ENCODE peak calls at places on chromosomes 6 and 20, in nine cellular contexts. One of them, this sample, is unnamed.

GRCh38 chr6:27890351-27891299 is 21.6 kb downstream of the OR2B2 start:
- DNase-seq in aorta: peak; percentile 73
- DNase-seq in esophagus squamous epithelium: no peak
- DNase-seq in DND-41: peak; percentile 92
- DNase-seq in spleen: peak; percentile 94
- DNase-seq in iPS DF 6.9: no peak
- DNase-seq in CD8-positive, alpha-beta memory T cell: peak; percentile 82
- DNase-seq in ascending aorta: no peak
- DNase-seq in mucosa of descending colon: peak; percentile 79
- DNase-seq in this sample: peak; percentile 89

GRCh38 chr6:37519461-37519860 is 19.8 kb upstream of the CCDC167 start:
- DNase-seq in iPS DF 6.9: no peak
- DNase-seq in CD8-positive, alpha-beta memory T cell: no peak
- DNase-seq in aorta: no peak
- DNase-seq in ascending aorta: no peak
- DNase-seq in DND-41: no peak
- DNase-seq in mucosa of descending colon: no peak
- DNase-seq in esophagus squamous epithelium: no peak
- DNase-seq in spleen: no peak
- DNase-seq in this sample: no peak

GRCh38 chr6:148295261-148295887 is 47.3 kb upstream of the SASH1 start:
- DNase-seq in esophagus squamous epithelium: no peak
- DNase-seq in spleen: no peak
- DNase-seq in mucosa of descending colon: no peak
- DNase-seq in CD8-positive, alpha-beta memory T cell: no peak
- DNase-seq in aorta: no peak
- DNase-seq in ascending aorta: no peak
- DNase-seq in iPS DF 6.9: no peak
- DNase-seq in DND-41: no peak
- DNase-seq in this sample: no peak

GRCh38 chr20:19406371-19406770 is 193.9 kb downstream of the SLC24A3 start:
- DNase-seq in ascending aorta: no peak
- DNase-seq in CD8-positive, alpha-beta memory T cell: no peak
- DNase-seq in iPS DF 6.9: no peak
- DNase-seq in aorta: no peak
- DNase-seq in esophagus squamous epithelium: no peak
- DNase-seq in DND-41: no peak
- DNase-seq in spleen: no peak
- DNase-seq in mucosa of descending colon: no peak
- DNase-seq in this sample: no peak

GRCh38 chr6:164690702-164691500 is 618.5 kb downstream of the C6orf118 start:
- DNase-seq in ascending aorta: no peak
- DNase-seq in iPS DF 6.9: no peak
- DNase-seq in DND-41: no peak
- DNase-seq in CD8-positive, alpha-beta memory T cell: no peak
- DNase-seq in aorta: no peak
- DNase-seq in esophagus squamous epithelium: no peak
- DNase-seq in mucosa of descending colon: no peak
- DNase-seq in spleen: no peak
- DNase-seq in this sample: no peak

GRCh38 chr6:130524552-130524951 is 158.7 kb downstream of the TMEM200A start:
- DNase-seq in iPS DF 6.9: no peak
- DNase-seq in CD8-positive, alpha-beta memory T cell: no peak
- DNase-seq in aorta: no peak
- DNase-seq in esophagus squamous epithelium: no peak
- DNase-seq in DND-41: peak; percentile 76
- DNase-seq in spleen: no peak
- DNase-seq in ascending aorta: no peak
- DNase-seq in mucosa of descending colon: no peak
- DNase-seq in this sample: no peak

GRCh38 chr6:79463721-79464120 is 73.5 kb downstream of the LCA5 start:
- DNase-seq in spleen: no peak
- DNase-seq in CD8-positive, alpha-beta memory T cell: no peak
- DNase-seq in mucosa of descending colon: no peak
- DNase-seq in ascending aorta: no peak
- DNase-seq in aorta: no peak
- DNase-seq in esophagus squamous epithelium: no peak
- DNase-seq in DND-41: no peak
- DNase-seq in iPS DF 6.9: peak; percentile 9
- DNase-seq in this sample: peak; percentile 90

GRCh38 chr6:155587817-155588216 is 132.2 kb upstream of the NOX3 start:
- DNase-seq in aorta: no peak
- DNase-seq in iPS DF 6.9: no peak
- DNase-seq in DND-41: no peak
- DNase-seq in esophagus squamous epithelium: no peak
- DNase-seq in CD8-positive, alpha-beta memory T cell: no peak
- DNase-seq in spleen: no peak
- DNase-seq in mucosa of descending colon: no peak
- DNase-seq in ascending aorta: no peak
- DNase-seq in this sample: no peak

GRCh38 chr6:42978487-42978792 is 541 bp downstream of the PEX6 start:
- DNase-seq in DND-41: peak; percentile 20
- DNase-seq in mucosa of descending colon: peak; percentile 69
- DNase-seq in spleen: peak; percentile 90
- DNase-seq in aorta: peak; percentile 58
- DNase-seq in iPS DF 6.9: no peak
- DNase-seq in esophagus squamous epithelium: no peak
- DNase-seq in CD8-positive, alpha-beta memory T cell: peak; percentile 24
- DNase-seq in ascending aorta: no peak
- DNase-seq in this sample: no peak

GRCh38 chr6:10184408-10185187 is 230.3 kb downstream of the TFAP2A start:
- DNase-seq in mucosa of descending colon: no peak
- DNase-seq in CD8-positive, alpha-beta memory T cell: no peak
- DNase-seq in iPS DF 6.9: no peak
- DNase-seq in ascending aorta: no peak
- DNase-seq in spleen: no peak
- DNase-seq in aorta: no peak
- DNase-seq in DND-41: no peak
- DNase-seq in esophagus squamous epithelium: no peak
- DNase-seq in this sample: no peak

GRCh38 chr6:33990061-33990541 is 155.8 kb downstream of the GRM4 start:
- DNase-seq in esophagus squamous epithelium: no peak
- DNase-seq in aorta: no peak
- DNase-seq in mucosa of descending colon: peak; percentile 24
- DNase-seq in DND-41: no peak
- DNase-seq in CD8-positive, alpha-beta memory T cell: no peak
- DNase-seq in ascending aorta: no peak
- DNase-seq in spleen: peak; percentile 64
- DNase-seq in iPS DF 6.9: no peak
- DNase-seq in this sample: no peak

GRCh38 chr6:34068462-34069044 is 77.3 kb downstream of the GRM4 start:
- DNase-seq in iPS DF 6.9: no peak
- DNase-seq in DND-41: no peak
- DNase-seq in ascending aorta: no peak
- DNase-seq in CD8-positive, alpha-beta memory T cell: no peak
- DNase-seq in aorta: no peak
- DNase-seq in mucosa of descending colon: no peak
- DNase-seq in esophagus squamous epithelium: no peak
- DNase-seq in spleen: no peak
- DNase-seq in this sample: no peak

GRCh38 chr6:26157150-26157837 is 70.1 kb downstream of the HFE start:
- DNase-seq in CD8-positive, alpha-beta memory T cell: peak; percentile 73
- DNase-seq in ascending aorta: no peak
- DNase-seq in spleen: peak; percentile 91
- DNase-seq in iPS DF 6.9: no peak
- DNase-seq in mucosa of descending colon: peak; percentile 82
- DNase-seq in esophagus squamous epithelium: no peak
- DNase-seq in aorta: peak; percentile 87
- DNase-seq in DND-41: peak; percentile 85
- DNase-seq in this sample: peak; percentile 80

GRCh38 chr20:13875265-13875811 is 90.5 kb downstream of the NDUFAF5 start:
- DNase-seq in ascending aorta: no peak
- DNase-seq in spleen: no peak
- DNase-seq in mucosa of descending colon: no peak
- DNase-seq in CD8-positive, alpha-beta memory T cell: no peak
- DNase-seq in DND-41: no peak
- DNase-seq in aorta: no peak
- DNase-seq in iPS DF 6.9: no peak
- DNase-seq in esophagus squamous epithelium: no peak
- DNase-seq in this sample: no peak

GRCh38 chr6:46473866-46474265 is 17.4 kb downstream of the RCAN2 start:
- DNase-seq in mucosa of descending colon: no peak
- DNase-seq in DND-41: no peak
- DNase-seq in esophagus squamous epithelium: no peak
- DNase-seq in aorta: no peak
- DNase-seq in iPS DF 6.9: no peak
- DNase-seq in spleen: no peak
- DNase-seq in CD8-positive, alpha-beta memory T cell: no peak
- DNase-seq in ascending aorta: no peak
- DNase-seq in this sample: no peak

GRCh38 chr20:54469293-54469692 is 6.1 kb upstream of the DOK5 start:
- DNase-seq in iPS DF 6.9: no peak
- DNase-seq in mucosa of descending colon: no peak
- DNase-seq in spleen: no peak
- DNase-seq in esophagus squamous epithelium: no peak
- DNase-seq in ascending aorta: no peak
- DNase-seq in aorta: no peak
- DNase-seq in DND-41: no peak
- DNase-seq in CD8-positive, alpha-beta memory T cell: no peak
- DNase-seq in this sample: no peak

GRCh38 chr6:169858935-169859351 is 107.5 kb downstream of the ERMARD start:
- DNase-seq in spleen: peak; percentile 64
- DNase-seq in CD8-positive, alpha-beta memory T cell: no peak
- DNase-seq in aorta: no peak
- DNase-seq in esophagus squamous epithelium: no peak
- DNase-seq in ascending aorta: no peak
- DNase-seq in mucosa of descending colon: no peak
- DNase-seq in iPS DF 6.9: no peak
- DNase-seq in DND-41: no peak
- DNase-seq in this sample: no peak

GRCh38 chr20:5215592-5216304 is 88.9 kb downstream of the CDS2 start:
- DNase-seq in iPS DF 6.9: no peak
- DNase-seq in esophagus squamous epithelium: no peak
- DNase-seq in mucosa of descending colon: no peak
- DNase-seq in aorta: no peak
- DNase-seq in ascending aorta: no peak
- DNase-seq in spleen: no peak
- DNase-seq in CD8-positive, alpha-beta memory T cell: no peak
- DNase-seq in DND-41: no peak
- DNase-seq in this sample: no peak

GRCh38 chr6:156804402-156804801 is 27.2 kb downstream of the ARID1B start:
- DNase-seq in mucosa of descending colon: no peak
- DNase-seq in DND-41: no peak
- DNase-seq in esophagus squamous epithelium: no peak
- DNase-seq in CD8-positive, alpha-beta memory T cell: no peak
- DNase-seq in aorta: no peak
- DNase-seq in ascending aorta: no peak
- DNase-seq in spleen: no peak
- DNase-seq in iPS DF 6.9: no peak
- DNase-seq in this sample: no peak
- H3K4me1 ChIP-seq in mucosa of descending colon: no peaks in the 10 kb centered on the region
- H3K4me1 ChIP-seq in DND-41: no peaks in the 10 kb centered on the region
- H3K4me1 ChIP-seq in esophagus squamous epithelium: peaks cover 9% of the 10 kb centered on the region
- H3K4me1 ChIP-seq in CD8-positive, alpha-beta memory T cell: peaks cover 40% of the 10 kb centered on the region
- H3K4me1 ChIP-seq in aorta: no peaks in the 10 kb centered on the region
- H3K4me1 ChIP-seq in ascending aorta: peaks cover 18% of the 10 kb centered on the region
- H3K4me1 ChIP-seq in spleen: peaks cover 78% of the 10 kb centered on the region
- H3K4me1 ChIP-seq in iPS DF 6.9: peaks cover 1% of the 10 kb centered on the region
- H3K4me1 ChIP-seq in this sample: no peaks in the 10 kb centered on the region

DNA sequence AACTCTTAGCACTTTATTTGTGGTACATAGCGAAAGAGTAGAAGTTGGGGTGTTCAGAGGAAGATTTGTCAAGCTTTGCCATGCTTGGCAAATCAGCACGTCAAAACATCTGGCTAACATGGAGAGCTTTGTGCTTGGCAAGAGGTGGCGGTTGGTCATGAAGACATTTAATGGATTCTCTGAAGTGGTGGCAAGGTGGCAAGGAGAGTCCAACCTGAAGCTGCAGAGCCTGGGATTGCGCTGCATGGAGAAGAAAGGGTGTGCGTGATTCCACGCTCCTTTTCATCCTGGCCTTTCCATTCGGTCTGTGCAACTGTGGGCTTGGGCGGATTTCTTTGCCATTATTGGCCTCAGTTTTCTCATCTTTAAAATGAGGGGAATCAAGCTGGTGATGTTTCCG is 3.1 kb downstream of the PYGB start:
- DNase-seq in esophagus squamous epithelium: no peak
- DNase-seq in aorta: no peak
- DNase-seq in spleen: no peak
- DNase-seq in CD8-positive, alpha-beta memory T cell: no peak
- DNase-seq in ascending aorta: no peak
- DNase-seq in DND-41: no peak
- DNase-seq in mucosa of descending colon: no peak
- DNase-seq in iPS DF 6.9: no peak
- DNase-seq in this sample: no peak
- H3K4me1 ChIP-seq in esophagus squamous epithelium: peaks cover 48% of the 10 kb centered on the region
- H3K4me1 ChIP-seq in aorta: no peaks in the 10 kb centered on the region
- H3K4me1 ChIP-seq in spleen: peaks cover 51% of the 10 kb centered on the region
- H3K4me1 ChIP-seq in CD8-positive, alpha-beta memory T cell: peaks cover 25% of the 10 kb centered on the region
- H3K4me1 ChIP-seq in ascending aorta: peaks cover 51% of the 10 kb centered on the region
- H3K4me1 ChIP-seq in DND-41: peaks cover 48% of the 10 kb centered on the region
- H3K4me1 ChIP-seq in mucosa of descending colon: peaks cover 53% of the 10 kb centered on the region
- H3K4me1 ChIP-seq in iPS DF 6.9: no peaks in the 10 kb centered on the region
- H3K4me1 ChIP-seq in this sample: peaks cover 30% of the 10 kb centered on the region

GRCh38 chr6:163460307-163460782 is 45.8 kb downstream of the QKI start:
- DNase-seq in DND-41: peak; percentile 23
- DNase-seq in ascending aorta: no peak
- DNase-seq in spleen: no peak
- DNase-seq in CD8-positive, alpha-beta memory T cell: peak; percentile 57
- DNase-seq in esophagus squamous epithelium: no peak
- DNase-seq in mucosa of descending colon: no peak
- DNase-seq in aorta: no peak
- DNase-seq in iPS DF 6.9: no peak
- DNase-seq in this sample: no peak

GRCh38 chr6:163461696-163462095 is 47.2 kb downstream of the QKI start:
- DNase-seq in ascending aorta: no peak
- DNase-seq in aorta: no peak
- DNase-seq in iPS DF 6.9: no peak
- DNase-seq in mucosa of descending colon: no peak
- DNase-seq in spleen: no peak
- DNase-seq in CD8-positive, alpha-beta memory T cell: no peak
- DNase-seq in esophagus squamous epithelium: no peak
- DNase-seq in DND-41: no peak
- DNase-seq in this sample: no peak

GRCh38 chr6:163463795-163464194 is 49.3 kb downstream of the QKI start:
- DNase-seq in DND-41: no peak
- DNase-seq in esophagus squamous epithelium: no peak
- DNase-seq in mucosa of descending colon: no peak
- DNase-seq in spleen: no peak
- DNase-seq in ascending aorta: no peak
- DNase-seq in CD8-positive, alpha-beta memory T cell: no peak
- DNase-seq in aorta: no peak
- DNase-seq in iPS DF 6.9: no peak
- DNase-seq in this sample: no peak

GRCh38 chr6:163459536-163459935 is 45.0 kb downstream of the QKI start:
- DNase-seq in esophagus squamous epithelium: no peak
- DNase-seq in mucosa of descending colon: no peak
- DNase-seq in aorta: no peak
- DNase-seq in DND-41: no peak
- DNase-seq in ascending aorta: no peak
- DNase-seq in CD8-positive, alpha-beta memory T cell: no peak
- DNase-seq in spleen: no peak
- DNase-seq in iPS DF 6.9: no peak
- DNase-seq in this sample: no peak

GRCh38 chr6:163463180-163463579 is 48.7 kb downstream of the QKI start:
- DNase-seq in esophagus squamous epithelium: no peak
- DNase-seq in ascending aorta: no peak
- DNase-seq in iPS DF 6.9: no peak
- DNase-seq in mucosa of descending colon: no peak
- DNase-seq in DND-41: no peak
- DNase-seq in aorta: no peak
- DNase-seq in spleen: no peak
- DNase-seq in CD8-positive, alpha-beta memory T cell: no peak
- DNase-seq in this sample: no peak
- H3K4me1 ChIP-seq in esophagus squamous epithelium: peaks cover 28% of the 10 kb centered on the region
- H3K4me1 ChIP-seq in ascending aorta: peaks cover 18% of the 10 kb centered on the region
- H3K4me1 ChIP-seq in iPS DF 6.9: no peaks in the 10 kb centered on the region
- H3K4me1 ChIP-seq in mucosa of descending colon: no peaks in the 10 kb centered on the region
- H3K4me1 ChIP-seq in DND-41: peaks cover 23% of the 10 kb centered on the region
- H3K4me1 ChIP-seq in aorta: peaks cover 5% of the 10 kb centered on the region
- H3K4me1 ChIP-seq in spleen: peaks cover 59% of the 10 kb centered on the region
- H3K4me1 ChIP-seq in CD8-positive, alpha-beta memory T cell: peaks cover 30% of the 10 kb centered on the region
- H3K4me1 ChIP-seq in this sample: peaks cover 8% of the 10 kb centered on the region

GRCh38 chr20:2311329-2311728 is 15.5 kb downstream of the TGM3 start:
- DNase-seq in ascending aorta: no peak
- DNase-seq in aorta: no peak
- DNase-seq in mucosa of descending colon: no peak
- DNase-seq in iPS DF 6.9: no peak
- DNase-seq in esophagus squamous epithelium: no peak
- DNase-seq in CD8-positive, alpha-beta memory T cell: no peak
- DNase-seq in DND-41: no peak
- DNase-seq in spleen: no peak
- DNase-seq in this sample: no peak
- H3K4me1 ChIP-seq in ascending aorta: no peaks in the 10 kb centered on the region
- H3K4me1 ChIP-seq in aorta: no peaks in the 10 kb centered on the region
- H3K4me1 ChIP-seq in mucosa of descending colon: no peaks in the 10 kb centered on the region
- H3K4me1 ChIP-seq in iPS DF 6.9: no peaks in the 10 kb centered on the region
- H3K4me1 ChIP-seq in esophagus squamous epithelium: peaks cover 8% of the 10 kb centered on the region
- H3K4me1 ChIP-seq in CD8-positive, alpha-beta memory T cell: no peaks in the 10 kb centered on the region
- H3K4me1 ChIP-seq in DND-41: no peaks in the 10 kb centered on the region
- H3K4me1 ChIP-seq in spleen: peaks cover 18% of the 10 kb centered on the region
- H3K4me1 ChIP-seq in this sample: no peaks in the 10 kb centered on the region